ENCODE peak calls at places on chromosome 1, in nine cellular contexts. Z, N, H, W, R, K, G, C and U are unnamed samples.

GRCh38 chr1:95655321-95656020 is 421.5 kb downstream of the RWDD3 start:
- DNase-seq in Z (no peak), N (no peak), H (no peak), W (no peak), R (no peak), K (no peak), G (no peak), C (no peak), U (no peak)

GRCh38 chr1:63728611-63729226 is 45.1 kb upstream of the ROR1 start:
- DNase-seq in Z (no peak), N (no peak), H (no peak), W (no peak), R (no peak), K (peak; percentile 50), G (no peak), C (no peak), U (no peak)

GRCh38 chr1:59432531-59433439 is 135.9 kb downstream of the FGGY start:
- DNase-seq in Z (no peak), N (peak; percentile 97), H (no peak), W (peak; percentile 36), R (no peak), K (no peak), G (no peak), C (no peak), U (no peak)

GRCh38 chr1:93593868-93594602 is 87.6 kb downstream of the BCAR3 start:
- DNase-seq in Z (no peak), N (no peak), H (no peak), W (no peak), R (no peak), K (no peak), G (no peak), C (no peak), U (no peak)

GRCh38 chr1:184535191-184535970 is 148.6 kb downstream of the C1orf21 start:
- DNase-seq in Z (no peak), N (no peak), H (no peak), W (no peak), R (no peak), K (no peak), G (no peak), C (peak; percentile 41), U (peak; percentile 61)

GRCh38 chr1:181141431-181141910 is 53.0 kb downstream of the IER5 start:
- DNase-seq in Z (no peak), N (no peak), H (no peak), W (no peak), R (no peak), K (no peak), G (peak; percentile 61), C (no peak), U (peak; percentile 32)

GRCh38 chr1:190479537-190479936 is 1.9 kb upstream of the BRINP3 start:
- DNase-seq in Z (peak; percentile 39), N (no peak), H (no peak), W (peak; percentile 11), R (peak; percentile 32), K (no peak), G (no peak), C (no peak), U (no peak)

GRCh38 chr1:30737357-30738039 is 14.1 kb upstream of the MATN1 start:
- DNase-seq in Z (no peak), N (no peak), H (no peak), W (no peak), R (no peak), K (no peak), G (no peak), C (no peak), U (no peak)

GRCh38 chr1:55275151-55275748 is 60.1 kb upstream of the USP24 start:
- DNase-seq in Z (peak; percentile 4), N (no peak), H (peak; percentile 28), W (no peak), R (no peak), K (no peak), G (no peak), C (no peak), U (no peak)

GRCh38 chr1:112344754-112345423 is 51.1 kb upstream of the CTTNBP2NL start:
- DNase-seq in Z (no peak), N (no peak), H (no peak), W (no peak), R (no peak), K (no peak), G (no peak), C (no peak), U (no peak)

GRCh38 chr1:95304803-95305202 is 70.8 kb downstream of the RWDD3 start:
- DNase-seq in Z (no peak), N (no peak), H (no peak), W (no peak), R (no peak), K (no peak), G (no peak), C (no peak), U (no peak)

GRCh38 chr1:19730232-19730631 is 65.6 kb downstream of the HTR6 start:
- DNase-seq in Z (no peak), N (no peak), H (no peak), W (no peak), R (no peak), K (no peak), G (no peak), C (no peak), U (no peak)

GRCh38 chr1:170284016-170284415 is 138.3 kb downstream of the NTMT2 start:
- DNase-seq in Z (no peak), N (no peak), H (no peak), W (no peak), R (no peak), K (no peak), G (no peak), C (no peak), U (no peak)

GRCh38 chr1:183914891-183915290 is 110.0 kb downstream of the RGL1 start:
- DNase-seq in Z (no peak), N (no peak), H (no peak), W (no peak), R (no peak), K (no peak), G (no peak), C (no peak), U (no peak)